ENCODE peak calls at places on chromosomes 5 and 9, in nine cellular contexts. K is NB4, B is IMR-90, T is spleen, W is esophagus squamous epithelium, D is tibial nerve, J is stomach, V is A549, S is uterus. F is an unnamed sample.

GRCh38 chr9:34659592-34660253 is 2.7 kb downstream of the CCL27 start:
- DNase-seq in K (peak), B (peak), T (no peak), W (no peak), D (no peak), J (no peak), V (no peak), S (no peak), F (no peak)

GRCh38 chr5:96714951-96715451 is 52.8 kb downstream of the CAST start:
- DNase-seq in K (peak), B (peak), T (no peak), W (no peak), D (peak), J (peak), V (peak), S (peak), F (no peak)

GRCh38 chr9:116403171-116403570 is 249.6 kb downstream of the PAPPA start:
- DNase-seq in K (no peak), B (no peak), T (no peak), W (no peak), D (no peak), J (no peak), V (no peak), S (no peak), F (no peak)

GRCh38 chr5:15334551-15335302 is 165.3 kb upstream of the FBXL7 start:
- DNase-seq in K (no peak), B (no peak), T (no peak), W (no peak), D (no peak), J (no peak), V (no peak), S (no peak), F (no peak)

GRCh38 chr5:7779019-7779662 is 71.8 kb downstream of the CFAP90 start:
- DNase-seq in K (no peak), B (no peak), T (no peak), W (no peak), D (no peak), J (no peak), V (no peak), S (no peak), F (no peak)

GRCh38 chr9:91681461-91682305 is 258.1 kb upstream of the NFIL3 start:
- DNase-seq in K (peak), B (peak), T (peak), W (peak), D (peak), J (peak), V (peak), S (peak), F (peak)

GRCh38 chr5:113869611-113870010 is 356.1 kb downstream of the YTHDC2 start:
- DNase-seq in K (no peak), B (no peak), T (no peak), W (no peak), D (no peak), J (no peak), V (no peak), S (no peak), F (no peak)

GRCh38 chr9:133690111-133690561 is 48.0 kb downstream of the SARDH start:
- DNase-seq in K (no peak), B (peak), T (peak), W (no peak), D (no peak), J (no peak), V (no peak), S (no peak), F (no peak)

GRCh38 chr5:67377651-67378050 is 181.1 kb upstream of the CD180 start:
- DNase-seq in K (no peak), B (no peak), T (no peak), W (no peak), D (no peak), J (no peak), V (no peak), S (no peak), F (no peak)

GRCh38 chr5:178116406-178116885 is 3.1 kb downstream of the N4BP3 start:
- DNase-seq in K (peak), B (no peak), T (peak), W (no peak), D (no peak), J (no peak), V (no peak), S (no peak), F (no peak)

GRCh38 chr5:37735649-37736347 is 104.0 kb downstream of the GDNF start:
- DNase-seq in K (no peak), B (peak), T (no peak), W (no peak), D (no peak), J (no peak), V (no peak), S (no peak), F (no peak)

DNA sequence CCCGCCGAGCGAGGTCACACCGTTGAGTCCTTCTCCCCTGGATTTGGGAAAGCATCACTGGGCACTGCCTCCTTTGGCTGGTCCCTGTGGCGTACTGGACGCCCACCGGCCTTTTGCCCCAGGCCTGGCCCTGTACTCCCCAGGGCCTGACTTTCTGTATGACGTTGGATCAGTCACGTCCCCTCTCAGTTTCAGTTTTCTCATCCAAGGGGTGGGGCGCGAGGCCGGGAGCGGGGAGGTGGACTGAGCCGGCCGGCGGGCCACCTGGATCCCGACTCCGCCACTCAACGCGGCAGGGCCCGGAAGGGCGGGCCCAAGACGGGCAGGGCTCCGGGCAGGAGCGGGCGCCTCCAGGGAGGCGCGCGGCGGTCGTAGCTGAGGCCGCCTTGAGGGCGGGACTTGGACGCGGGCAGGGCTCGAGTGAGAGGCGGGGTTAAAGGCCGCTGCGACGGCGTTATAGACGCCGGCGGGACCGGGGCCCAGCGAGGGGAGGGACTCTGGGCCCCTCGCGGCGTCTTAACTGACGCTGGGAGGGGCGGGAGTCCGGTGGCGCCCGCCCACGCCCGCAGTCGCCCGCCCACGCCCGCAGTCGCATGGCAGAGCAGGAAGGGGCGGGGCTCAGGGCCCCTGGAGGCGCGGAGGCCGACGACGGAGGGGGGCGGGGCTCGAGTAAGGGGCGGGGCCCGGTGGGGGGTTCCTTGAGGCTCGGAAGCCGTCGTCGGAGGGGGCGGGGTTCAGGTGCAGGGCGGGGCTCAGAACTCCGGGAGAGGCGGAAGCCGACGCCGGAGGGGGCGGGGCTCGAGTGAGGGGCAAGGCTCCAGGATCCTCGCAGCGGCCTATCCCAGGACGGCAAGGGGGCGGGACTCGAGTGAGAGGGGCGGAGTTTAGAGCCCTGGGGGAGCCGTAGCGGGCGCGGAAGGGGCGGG is 549 bp upstream of the CARD19 start:
- DNase-seq in K (peak), B (peak), T (peak), W (peak), D (peak), J (peak), V (peak), S (peak), F (peak)
- TF ChIP-seq POLR2A in K (peak), B (peak), T (no peak), W (peak), D (peak), J (no peak), V (peak), S (peak), F (peak)

DNA sequence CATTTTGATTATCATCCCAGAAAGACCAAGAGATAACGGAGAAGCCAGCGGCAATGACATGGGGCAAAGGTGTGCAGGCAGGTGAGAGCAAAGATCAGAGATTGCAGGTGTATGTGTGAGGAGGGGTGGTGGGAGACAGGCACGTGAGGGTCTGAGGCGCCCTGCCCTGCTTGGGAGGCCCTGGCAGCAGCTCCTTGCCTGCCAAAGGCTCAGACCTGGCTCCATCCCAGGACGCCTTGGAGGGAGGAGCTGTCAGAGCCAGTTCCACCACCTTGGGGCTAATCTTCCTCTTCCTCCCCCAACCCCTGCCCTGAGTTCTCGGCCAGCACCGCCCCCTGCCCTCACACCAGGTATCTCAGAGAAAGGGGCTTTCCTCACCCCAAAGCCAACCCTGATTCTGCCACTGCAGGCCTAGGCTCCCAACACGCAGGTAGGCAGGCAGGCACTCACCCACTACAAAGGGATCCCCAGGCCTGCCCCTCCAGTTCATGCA is 2.0 kb downstream of the AQP3 start:
- DNase-seq in K (no peak), B (no peak), T (no peak), W (no peak), D (no peak), J (peak), V (no peak), S (no peak), F (no peak)
- TF ChIP-seq POLR2A in K (no peak), B (no peak), T (no peak), W (no peak), D (no peak), J (no peak), V (no peak), S (no peak), F (no peak)

GRCh38 chr9:128627127-128627715 is 29.4 kb downstream of the DYNC2I2 start:
- DNase-seq in K (no peak), B (no peak), T (peak), W (no peak), D (no peak), J (no peak), V (no peak), S (no peak), F (no peak)

GRCh38 chr9:128629852-128630545 is 26.6 kb downstream of the DYNC2I2 start:
- DNase-seq in K (no peak), B (no peak), T (peak), W (no peak), D (no peak), J (no peak), V (no peak), S (no peak), F (no peak)

GRCh38 chr9:128627906-128628305 is 28.7 kb downstream of the DYNC2I2 start:
- DNase-seq in K (no peak), B (no peak), T (peak), W (no peak), D (no peak), J (no peak), V (no peak), S (no peak), F (no peak)

GRCh38 chr9:128629136-128629535 is 27.5 kb downstream of the DYNC2I2 start:
- DNase-seq in K (no peak), B (no peak), T (peak), W (no peak), D (no peak), J (no peak), V (no peak), S (no peak), F (no peak)

DNA sequence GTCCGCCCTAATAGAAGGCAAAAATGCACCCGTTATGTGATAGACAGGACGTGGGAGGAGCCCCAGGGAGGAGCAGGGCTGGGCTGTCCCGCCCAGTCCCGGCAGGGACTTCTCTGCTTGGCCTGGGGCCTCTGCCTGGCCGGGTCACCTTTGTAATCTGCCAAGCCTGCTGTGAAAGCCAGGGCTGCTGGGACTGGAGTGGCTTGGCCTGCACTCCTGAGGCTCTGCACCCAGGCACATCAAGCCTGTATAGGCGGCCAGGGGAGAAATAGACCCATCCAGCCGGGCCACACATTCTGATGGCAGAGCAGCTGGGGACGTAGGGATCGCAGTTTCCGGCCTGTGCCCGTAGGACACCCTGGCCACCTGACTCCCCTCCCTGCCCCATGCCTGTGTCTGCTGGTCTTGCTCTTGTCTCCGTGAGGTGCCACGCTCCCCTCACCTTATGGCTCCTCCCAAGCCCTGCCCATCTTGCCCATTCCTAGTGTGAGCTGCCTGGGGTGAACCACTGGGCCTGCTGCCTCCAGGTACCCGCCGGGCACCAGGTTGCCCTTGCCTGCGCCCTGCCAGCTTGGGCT is 28.1 kb downstream of the DYNC2I2 start:
- DNase-seq in K (no peak), B (no peak), T (peak), W (no peak), D (peak), J (peak), V (no peak), S (peak), F (peak)
- TF ChIP-seq POLR2A in K (no peak), B (no peak), T (no peak), W (no peak), D (no peak), J (no peak), V (no peak), S (no peak), F (no peak)

GRCh38 chr9:126945682-126946081 is 31.1 kb downstream of the RALGPS1 start:
- DNase-seq in K (peak), B (no peak), T (no peak), W (no peak), D (no peak), J (no peak), V (no peak), S (no peak), F (no peak)

GRCh38 chr9:126937444-126937843 is 22.9 kb downstream of the RALGPS1 start:
- DNase-seq in K (no peak), B (no peak), T (no peak), W (no peak), D (no peak), J (no peak), V (no peak), S (no peak), F (no peak)

GRCh38 chr9:126939821-126940221 is 25.2 kb downstream of the RALGPS1 start:
- DNase-seq in K (no peak), B (no peak), T (no peak), W (no peak), D (no peak), J (peak), V (peak), S (no peak), F (no peak)

GRCh38 chr9:126938332-126938731 is 23.8 kb downstream of the RALGPS1 start:
- DNase-seq in K (no peak), B (no peak), T (no peak), W (no peak), D (no peak), J (no peak), V (no peak), S (no peak), F (no peak)

DNA sequence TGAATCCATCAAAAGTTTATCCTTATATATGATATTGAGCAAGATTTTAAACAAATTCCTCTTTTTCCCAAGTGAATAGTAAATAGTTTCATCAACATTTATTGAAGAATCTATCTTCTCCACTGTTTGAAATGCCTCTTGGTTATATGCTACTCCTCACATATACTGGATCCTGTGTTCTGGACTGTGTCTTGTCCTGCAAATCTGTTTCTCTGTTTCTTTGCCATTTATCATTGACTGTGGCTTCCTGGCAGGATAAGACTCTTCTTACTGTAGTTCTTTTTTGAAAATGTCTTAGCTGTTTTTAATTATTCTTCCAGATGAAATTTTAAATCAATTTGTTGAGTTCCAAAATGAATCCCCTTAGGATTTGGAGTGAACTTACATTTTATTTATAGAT is 27.8 kb downstream of the RALGPS1 start:
- DNase-seq in K (no peak), B (no peak), T (no peak), W (no peak), D (no peak), J (no peak), V (no peak), S (no peak), F (no peak)
- TF ChIP-seq POLR2A in K (no peak), B (no peak), T (no peak), W (no peak), D (no peak), J (no peak), V (no peak), S (no peak), F (no peak)

GRCh38 chr5:3789519-3790193 is 194.0 kb downstream of the IRX1 start:
- DNase-seq in K (no peak), B (no peak), T (no peak), W (no peak), D (no peak), J (no peak), V (no peak), S (no peak), F (no peak)
- TF ChIP-seq POLR2A in K (no peak), B (no peak), T (no peak), W (no peak), D (no peak), J (no peak), V (no peak), S (no peak), F (no peak)

GRCh38 chr5:139684350-139684880 is 36.3 kb downstream of the CXXC5 start:
- DNase-seq in K (peak), B (no peak), T (no peak), W (no peak), D (no peak), J (no peak), V (no peak), S (no peak), F (no peak)
- TF ChIP-seq POLR2A in K (no peak), B (no peak), T (no peak), W (no peak), D (no peak), J (no peak), V (no peak), S (no peak), F (no peak)

DNA sequence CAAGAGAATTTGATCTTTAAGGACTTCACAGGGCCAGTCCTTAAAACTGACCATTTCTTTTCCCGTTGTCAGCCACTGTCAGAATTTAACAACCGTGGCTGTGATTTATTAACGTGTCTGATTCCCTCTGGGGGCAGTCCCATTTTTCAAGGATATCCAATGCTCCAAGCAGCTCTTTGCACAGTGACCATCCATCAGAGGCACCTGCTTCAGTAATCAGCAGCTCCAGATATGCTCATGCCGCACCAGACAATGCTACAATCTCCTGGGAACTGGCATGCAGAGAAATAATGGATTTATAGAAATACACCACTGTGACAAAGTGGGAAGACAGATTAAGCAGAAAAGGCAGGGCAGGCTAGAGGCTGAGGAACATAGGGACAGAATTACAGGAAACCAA is 163.3 kb upstream of the PPP1R2B start:
- DNase-seq in K (no peak), B (no peak), T (no peak), W (no peak), D (no peak), J (no peak), V (no peak), S (no peak), F (no peak)
- TF ChIP-seq POLR2A in K (no peak), B (no peak), T (no peak), W (no peak), D (no peak), J (no peak), V (no peak), S (no peak), F (no peak)